ENCODE peak calls at places on chromosome 12, in five cellular contexts. H is HCT116, Q is HepG2, W is H1, N is K562. J is an unnamed sample.

GRCh38 chr12:5461966-5462365 is 30.1 kb downstream of the NTF3 start:
- DNase-seq in H (no peak), Q (no peak), W (no peak), N (no peak), J (no peak)

GRCh38 chr12:58787021-58787760 is 133.1 kb downstream of the LRIG3 start:
- DNase-seq in H (no peak), Q (no peak), W (no peak), N (no peak), J (no peak)

GRCh38 chr12:10701226-10701681 is 21.9 kb downstream of the YBX3 start:
- DNase-seq in W (no peak), N (no peak), Q (no peak), H (no peak), J (no peak)

GRCh38 chr12:117192057-117192456 is 1.8 kb upstream of the FBXO21 start:
- DNase-seq in W (no peak), N (no peak), Q (no peak), H (no peak), J (peak; percentile 24)

GRCh38 chr12:9717070-9717925 is 15.6 kb downstream of the CLECL1 start:
- DNase-seq in Q (no peak), N (no peak), H (no peak), W (no peak), J (no peak)

GRCh38 chr12:132827763-132828703 is 636 bp downstream of the GOLGA3 start:
- DNase-seq in N (no peak), W (no peak), H (no peak), Q (peak; percentile 28), J (peak; percentile 86)

GRCh38 chr12:82426081-82426480 is 67.8 kb downstream of the METTL25 start:
- DNase-seq in W (no peak), Q (no peak), N (no peak), H (no peak), J (no peak)

GRCh38 chr12:10272466-10272865 is 35.2 kb upstream of the KLRD1 start:
- DNase-seq in N (no peak), H (no peak), W (no peak), Q (no peak), J (no peak)

GRCh38 chr12:108896817-108897216 is 16.9 kb downstream of the DAO start:
- DNase-seq in Q (no peak), N (no peak), W (no peak), H (no peak), J (no peak)

GRCh38 chr12:29741342-29742241 is 42.1 kb downstream of the TMTC1 start:
- DNase-seq in W (no peak), Q (no peak), N (no peak), H (no peak), J (no peak)

GRCh38 chr12:20497707-20498106 is 129.4 kb downstream of the PDE3A start:
- DNase-seq in W (no peak), H (no peak), N (no peak), Q (peak; percentile 10), J (no peak)

GRCh38 chr12:132355742-132356681 is 26.6 kb upstream of the GALNT9 start:
- DNase-seq in H (no peak), N (no peak), Q (no peak), W (no peak), J (no peak)

GRCh38 chr12:93591137-93591868 is 18.8 kb downstream of the SOCS2 start:
- DNase-seq in N (peak; percentile 57), Q (no peak), W (no peak), H (peak; percentile 64), J (peak; percentile 24)
- TF ChIP-seq JUND in N (peak; percentile 65), Q (no peak), W (no peak), H (no peak), J (no peak)

DNA sequence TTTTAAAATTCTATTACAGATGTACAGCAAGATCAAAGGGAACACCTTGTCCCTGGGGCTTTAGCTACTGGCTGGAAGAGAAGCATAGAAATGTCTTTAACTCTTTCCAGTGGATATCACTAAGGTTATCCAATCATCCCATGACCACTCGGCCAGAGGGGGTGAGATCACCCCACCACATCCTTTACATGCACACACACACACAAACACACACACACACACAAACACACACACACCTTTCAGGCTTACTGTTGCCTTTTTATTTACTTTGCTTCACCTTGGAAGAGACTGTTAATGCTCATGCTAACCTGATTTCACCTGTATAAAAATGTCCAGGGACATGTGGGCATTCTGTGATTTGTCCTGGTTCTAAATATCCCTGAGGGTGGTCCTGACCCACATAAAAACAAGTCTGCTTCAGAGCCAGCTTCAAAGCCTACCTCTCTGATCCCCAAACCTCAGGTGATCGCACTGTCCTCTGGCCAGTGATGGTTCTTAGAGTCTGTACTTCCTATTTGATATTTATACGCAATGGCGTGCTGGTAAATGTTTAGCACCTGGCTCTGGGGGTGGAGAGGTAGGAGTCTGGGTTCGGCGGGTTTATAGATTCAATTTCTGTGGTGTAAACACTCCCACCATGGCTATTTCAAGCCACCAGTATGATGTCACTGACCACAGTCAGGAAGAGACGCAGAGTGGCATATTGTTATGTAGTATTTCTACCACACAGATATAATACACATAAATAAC is 166.1 kb upstream of the EEA1 start:
- DNase-seq in W (no peak), Q (no peak), H (no peak), N (peak; percentile 29), J (no peak)
- TF ChIP-seq JUND in W (no peak), Q (no peak), H (no peak), N (no peak), J (no peak)

GRCh38 chr12:123089631-123090353 is 61.1 kb downstream of the PITPNM2 start:
- DNase-seq in N (peak; percentile 61), H (peak; percentile 90), Q (peak; percentile 88), W (no peak), J (no peak)
- TF ChIP-seq JUND in N (peak; percentile 86), H (peak; percentile 96), Q (peak; percentile 35), W (no peak), J (no peak)

GRCh38 chr12:100576311-100577036 is 3.0 kb downstream of the GAS2L3 start:
- DNase-seq in Q (no peak), W (no peak), N (no peak), H (peak; percentile 33), J (no peak)
- TF ChIP-seq JUND in Q (no peak), W (no peak), N (peak; percentile 85), H (peak; percentile 40), J (no peak)

DNA sequence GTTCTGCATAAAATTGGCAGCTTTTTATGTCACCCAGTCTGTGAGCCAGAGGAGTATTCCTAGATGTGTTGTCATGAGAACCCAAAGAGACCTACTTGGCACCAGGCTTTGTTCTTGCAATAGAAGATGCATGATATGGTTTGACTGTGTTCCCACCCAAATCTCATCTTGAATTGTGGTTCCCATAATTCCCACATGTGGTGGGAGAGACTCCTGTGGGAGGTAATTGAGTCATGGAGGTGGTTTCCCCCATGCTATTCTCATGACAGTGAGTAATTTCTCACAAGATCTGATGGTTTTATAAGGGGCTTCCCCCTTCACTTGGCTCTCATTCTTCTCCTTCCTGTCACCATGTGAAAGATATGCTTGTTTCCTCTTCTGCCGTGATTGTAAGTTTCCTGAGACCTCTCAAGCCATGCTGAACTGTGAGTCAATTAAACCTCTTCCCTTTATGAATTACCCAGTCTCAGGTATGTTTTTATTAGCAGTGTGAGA is 572.0 kb upstream of the ATP2B1 start:
- DNase-seq in H (no peak), W (no peak), Q (no peak), N (no peak), J (no peak)
- TF ChIP-seq JUND in H (no peak), W (no peak), Q (no peak), N (no peak), J (no peak)

DNA sequence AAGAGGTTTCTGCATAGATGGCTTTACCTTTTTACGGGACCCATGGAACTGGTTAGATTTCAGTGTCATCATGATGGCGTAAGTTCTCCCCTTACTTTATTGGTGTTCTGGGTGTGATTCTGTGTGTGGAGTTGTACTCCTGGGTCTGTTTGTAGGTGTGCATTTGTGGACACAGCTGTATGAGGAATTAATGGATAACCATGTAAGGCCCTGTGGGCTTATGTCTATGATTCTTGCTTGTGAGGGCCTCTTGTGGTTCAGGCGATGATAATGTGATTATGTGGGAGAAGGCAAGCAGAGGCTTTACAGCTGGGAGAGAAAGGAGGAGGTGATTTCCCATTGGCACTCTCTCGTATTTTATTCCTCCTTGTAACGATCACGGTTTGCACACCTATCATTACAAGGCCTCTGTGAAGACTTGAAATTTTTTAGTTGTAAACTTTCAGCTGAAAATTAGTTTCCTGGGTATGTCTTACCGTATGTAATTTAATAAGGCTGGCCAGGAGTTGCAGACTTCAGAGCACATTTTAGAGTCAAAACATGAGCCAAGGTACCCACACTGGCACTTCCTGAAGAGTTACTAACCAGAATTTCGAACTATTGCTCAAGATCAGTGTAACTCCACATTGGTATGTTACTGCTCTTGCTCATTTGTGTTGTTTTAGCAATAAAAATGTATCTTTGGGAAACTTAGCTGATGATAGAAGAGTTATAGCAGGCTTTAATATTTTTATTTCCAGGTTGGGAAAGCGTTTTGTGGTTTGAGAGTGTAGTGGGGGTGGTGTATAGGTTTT is 96.3 kb downstream of the SCN8A start:
- DNase-seq in Q (no peak), W (no peak), N (no peak), H (no peak), J (no peak)
- TF ChIP-seq JUND in Q (no peak), W (no peak), N (no peak), H (no peak), J (no peak)

GRCh38 chr12:91272456-91273063 is 89.9 kb upstream of the DCN start:
- DNase-seq in W (peak; percentile 49), H (no peak), Q (no peak), N (no peak), J (no peak)
- TF ChIP-seq JUND in W (no peak), H (no peak), Q (no peak), N (no peak), J (no peak)

J was measured in T47D.